ENCODE peak calls at places on chromosomes 3 and 15, in six cellular contexts. One of them, this sample, is unnamed.

GRCh38 chr3:25592510-25592968 is 72.2 kb downstream of the TOP2B start:
- DNase-seq in B cell: no peak
- DNase-seq in lower leg skin: no peak
- DNase-seq in transverse colon: no peak
- DNase-seq in tibial artery: peak
- DNase-seq in HL-60: no peak
- DNase-seq in this sample: peak

GRCh38 chr15:99401971-99402732 is 150.9 kb downstream of the LRRC28 start:
- DNase-seq in lower leg skin: no peak
- DNase-seq in HL-60: no peak
- DNase-seq in tibial artery: no peak
- DNase-seq in B cell: no peak
- DNase-seq in transverse colon: no peak
- DNase-seq in this sample: no peak

GRCh38 chr3:10026084-10026890 is at the start of gene FANCD2:
- DNase-seq in transverse colon: peak
- DNase-seq in B cell: peak
- DNase-seq in HL-60: peak
- DNase-seq in lower leg skin: peak
- DNase-seq in tibial artery: peak
- DNase-seq in this sample: peak

GRCh38 chr3:155242342-155242741 is 51.1 kb downstream of the STRIT1 start:
- DNase-seq in B cell: no peak
- DNase-seq in lower leg skin: no peak
- DNase-seq in HL-60: no peak
- DNase-seq in transverse colon: no peak
- DNase-seq in tibial artery: no peak
- DNase-seq in this sample: peak

GRCh38 chr3:62755285-62755684 is 119.9 kb downstream of the CADPS start:
- DNase-seq in B cell: no peak
- DNase-seq in lower leg skin: no peak
- DNase-seq in transverse colon: no peak
- DNase-seq in HL-60: no peak
- DNase-seq in tibial artery: no peak
- DNase-seq in this sample: no peak

GRCh38 chr15:43406192-43406591 is 35.3 kb downstream of the TUBGCP4 start:
- DNase-seq in tibial artery: no peak
- DNase-seq in HL-60: no peak
- DNase-seq in lower leg skin: no peak
- DNase-seq in transverse colon: no peak
- DNase-seq in B cell: no peak
- DNase-seq in this sample: no peak

GRCh38 chr3:19399356-19399755 is 251.0 kb downstream of the KCNH8 start:
- DNase-seq in B cell: no peak
- DNase-seq in lower leg skin: no peak
- DNase-seq in transverse colon: no peak
- DNase-seq in tibial artery: no peak
- DNase-seq in HL-60: no peak
- DNase-seq in this sample: no peak

GRCh38 chr3:107217161-107217560 is 160.1 kb upstream of the CCDC54 start:
- DNase-seq in tibial artery: no peak
- DNase-seq in lower leg skin: no peak
- DNase-seq in transverse colon: no peak
- DNase-seq in HL-60: no peak
- DNase-seq in B cell: no peak
- DNase-seq in this sample: peak

GRCh38 chr3:100556656-100557310 is 52.6 kb upstream of the ADGRG7 start:
- DNase-seq in lower leg skin: peak
- DNase-seq in transverse colon: no peak
- DNase-seq in HL-60: no peak
- DNase-seq in B cell: no peak
- DNase-seq in tibial artery: no peak
- DNase-seq in this sample: peak

GRCh38 chr3:79018671-79019136 is 749.1 kb downstream of the ROBO1 start:
- DNase-seq in lower leg skin: peak
- DNase-seq in transverse colon: peak
- DNase-seq in HL-60: no peak
- DNase-seq in tibial artery: peak
- DNase-seq in B cell: peak
- DNase-seq in this sample: peak

GRCh38 chr15:99423186-99424130 is 142.3 kb upstream of the MEF2A start:
- DNase-seq in tibial artery: peak
- DNase-seq in HL-60: no peak
- DNase-seq in B cell: no peak
- DNase-seq in transverse colon: no peak
- DNase-seq in lower leg skin: no peak
- DNase-seq in this sample: no peak

GRCh38 chr15:38247336-38247735 is 5.3 kb upstream of the SPRED1 start:
- DNase-seq in transverse colon: no peak
- DNase-seq in B cell: no peak
- DNase-seq in lower leg skin: no peak
- DNase-seq in HL-60: no peak
- DNase-seq in tibial artery: no peak
- DNase-seq in this sample: no peak

GRCh38 chr3:58874795-58875194 is 175.0 kb downstream of the CFAP20DC start:
- DNase-seq in lower leg skin: no peak
- DNase-seq in HL-60: no peak
- DNase-seq in tibial artery: no peak
- DNase-seq in B cell: no peak
- DNase-seq in transverse colon: no peak
- DNase-seq in this sample: peak

GRCh38 chr3:52715714-52716305 is 9.9 kb downstream of the SPCS1 start:
- DNase-seq in lower leg skin: no peak
- DNase-seq in tibial artery: no peak
- DNase-seq in B cell: no peak
- DNase-seq in transverse colon: no peak
- DNase-seq in HL-60: peak
- DNase-seq in this sample: no peak

GRCh38 chr3:184524981-184525336 is 36.6 kb upstream of the EPHB3 start:
- DNase-seq in lower leg skin: no peak
- DNase-seq in B cell: no peak
- DNase-seq in HL-60: no peak
- DNase-seq in transverse colon: no peak
- DNase-seq in tibial artery: no peak
- DNase-seq in this sample: no peak

GRCh38 chr15:65305776-65306175 is 1.3 kb downstream of the RNU5B-1 start:
- DNase-seq in lower leg skin: no peak
- DNase-seq in B cell: no peak
- DNase-seq in HL-60: no peak
- DNase-seq in tibial artery: no peak
- DNase-seq in transverse colon: no peak
- DNase-seq in this sample: no peak

GRCh38 chr3:164620423-164620822 is 457.9 kb downstream of the SI start:
- DNase-seq in lower leg skin: no peak
- DNase-seq in transverse colon: no peak
- DNase-seq in B cell: no peak
- DNase-seq in tibial artery: no peak
- DNase-seq in HL-60: no peak
- DNase-seq in this sample: no peak

GRCh38 chr3:50628601-50629000 is 11.7 kb downstream of the MAPKAPK3 start:
- DNase-seq in lower leg skin: no peak
- DNase-seq in tibial artery: no peak
- DNase-seq in transverse colon: no peak
- DNase-seq in HL-60: no peak
- DNase-seq in B cell: no peak
- DNase-seq in this sample: no peak

GRCh38 chr3:99957086-99957821 is 139.6 kb downstream of the CMSS1 start:
- DNase-seq in B cell: no peak
- DNase-seq in tibial artery: no peak
- DNase-seq in HL-60: no peak
- DNase-seq in lower leg skin: no peak
- DNase-seq in transverse colon: no peak
- DNase-seq in this sample: no peak

GRCh38 chr3:7630351-7630911 is 769.5 kb downstream of the GRM7 start:
- DNase-seq in tibial artery: no peak
- DNase-seq in lower leg skin: no peak
- DNase-seq in transverse colon: no peak
- DNase-seq in B cell: no peak
- DNase-seq in HL-60: no peak
- DNase-seq in this sample: no peak

GRCh38 chr3:13546667-13547171 is 2.2 kb upstream of the FBLN2 start:
- DNase-seq in transverse colon: no peak
- DNase-seq in tibial artery: no peak
- DNase-seq in B cell: no peak
- DNase-seq in lower leg skin: no peak
- DNase-seq in HL-60: no peak
- DNase-seq in this sample: peak

GRCh38 chr3:188389711-188390346 is 235.9 kb downstream of the LPP start:
- DNase-seq in HL-60: peak
- DNase-seq in transverse colon: peak
- DNase-seq in tibial artery: peak
- DNase-seq in lower leg skin: peak
- DNase-seq in B cell: peak
- DNase-seq in this sample: no peak

GRCh38 chr3:8996216-8996615 is 32.9 kb upstream of the RAD18 start:
- DNase-seq in HL-60: no peak
- DNase-seq in transverse colon: no peak
- DNase-seq in lower leg skin: no peak
- DNase-seq in tibial artery: no peak
- DNase-seq in B cell: no peak
- DNase-seq in this sample: no peak

GRCh38 chr3:69116897-69117296 is 5.5 kb downstream of the LMOD3 start:
- DNase-seq in lower leg skin: no peak
- DNase-seq in transverse colon: no peak
- DNase-seq in HL-60: no peak
- DNase-seq in tibial artery: no peak
- DNase-seq in B cell: no peak
- DNase-seq in this sample: no peak

DNA sequence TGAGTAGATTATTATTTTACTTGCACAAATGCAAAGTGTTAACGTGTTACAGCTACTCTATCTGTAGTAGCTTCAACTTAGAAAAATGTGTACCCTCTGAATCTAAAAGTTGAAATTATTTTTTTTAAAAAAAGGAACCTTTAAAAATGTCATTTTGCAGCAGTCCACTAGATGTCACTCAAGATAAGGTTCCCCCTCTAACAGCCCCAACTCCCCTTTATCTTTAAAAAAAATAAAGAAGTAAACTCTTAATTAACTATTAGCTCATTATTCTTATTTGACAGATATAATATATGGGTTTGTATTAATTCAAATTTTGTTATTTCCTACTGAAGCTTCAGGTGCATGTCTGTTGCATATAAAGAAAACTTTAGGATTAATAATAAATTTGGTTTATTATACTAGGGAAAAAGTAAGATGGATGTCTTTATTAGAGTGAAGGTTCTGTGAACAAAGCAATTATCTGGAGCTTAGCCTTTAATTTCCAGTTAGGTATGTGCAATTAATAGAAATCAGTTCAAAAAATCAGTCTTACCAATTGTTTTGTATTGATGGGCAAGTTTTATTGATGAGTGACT is 288.5 kb downstream of the VGLL3 start:
- DNase-seq in B cell: no peak
- DNase-seq in HL-60: no peak
- DNase-seq in transverse colon: no peak
- DNase-seq in tibial artery: no peak
- DNase-seq in lower leg skin: no peak
- DNase-seq in this sample: no peak
- TF ChIP-seq CTCF in B cell: peak
- TF ChIP-seq CTCF in HL-60: no peak
- TF ChIP-seq CTCF in transverse colon: peak
- TF ChIP-seq CTCF in tibial artery: no peak
- TF ChIP-seq CTCF in lower leg skin: no peak
- TF ChIP-seq CTCF in this sample: peak

GRCh38 chr3:31135546-31135945 is 241.1 kb upstream of the GADL1 start:
- DNase-seq in transverse colon: no peak
- DNase-seq in B cell: no peak
- DNase-seq in tibial artery: no peak
- DNase-seq in lower leg skin: no peak
- DNase-seq in HL-60: no peak
- DNase-seq in this sample: no peak

GRCh38 chr3:31129241-31129640 is 234.8 kb upstream of the GADL1 start:
- DNase-seq in B cell: no peak
- DNase-seq in transverse colon: no peak
- DNase-seq in tibial artery: no peak
- DNase-seq in lower leg skin: no peak
- DNase-seq in HL-60: no peak
- DNase-seq in this sample: no peak

GRCh38 chr3:31133541-31133940 is 239.1 kb upstream of the GADL1 start:
- DNase-seq in B cell: no peak
- DNase-seq in HL-60: no peak
- DNase-seq in tibial artery: no peak
- DNase-seq in lower leg skin: no peak
- DNase-seq in transverse colon: no peak
- DNase-seq in this sample: no peak

GRCh38 chr3:31137718-31138465 is 243.4 kb upstream of the GADL1 start:
- DNase-seq in HL-60: no peak
- DNase-seq in B cell: no peak
- DNase-seq in lower leg skin: no peak
- DNase-seq in tibial artery: no peak
- DNase-seq in transverse colon: no peak
- DNase-seq in this sample: no peak

GRCh38 chr3:31132132-31132769 is 237.8 kb upstream of the GADL1 start:
- DNase-seq in B cell: peak
- DNase-seq in tibial artery: no peak
- DNase-seq in lower leg skin: no peak
- DNase-seq in HL-60: no peak
- DNase-seq in transverse colon: no peak
- DNase-seq in this sample: peak
- TF ChIP-seq CTCF in B cell: peak
- TF ChIP-seq CTCF in tibial artery: peak
- TF ChIP-seq CTCF in lower leg skin: no peak
- TF ChIP-seq CTCF in HL-60: no peak
- TF ChIP-seq CTCF in transverse colon: peak
- TF ChIP-seq CTCF in this sample: peak

GRCh38 chr15:31236184-31237041 is 90.2 kb upstream of the KLF13 start:
- DNase-seq in lower leg skin: peak
- DNase-seq in transverse colon: peak
- DNase-seq in HL-60: no peak
- DNase-seq in tibial artery: peak
- DNase-seq in B cell: no peak
- DNase-seq in this sample: peak
- TF ChIP-seq CTCF in lower leg skin: no peak
- TF ChIP-seq CTCF in transverse colon: no peak
- TF ChIP-seq CTCF in HL-60: no peak
- TF ChIP-seq CTCF in tibial artery: peak
- TF ChIP-seq CTCF in B cell: no peak
- TF ChIP-seq CTCF in this sample: peak

GRCh38 chr3:108603689-108604088 is 14.2 kb downstream of the DZIP3 start:
- DNase-seq in tibial artery: no peak
- DNase-seq in lower leg skin: no peak
- DNase-seq in B cell: peak
- DNase-seq in HL-60: no peak
- DNase-seq in transverse colon: no peak
- DNase-seq in this sample: peak

GRCh38 chr3:108610651-108611050 is 21.1 kb downstream of the DZIP3 start:
- DNase-seq in B cell: no peak
- DNase-seq in transverse colon: no peak
- DNase-seq in HL-60: no peak
- DNase-seq in lower leg skin: no peak
- DNase-seq in tibial artery: no peak
- DNase-seq in this sample: no peak

GRCh38 chr3:108605491-108605890 is 16.0 kb downstream of the DZIP3 start:
- DNase-seq in B cell: no peak
- DNase-seq in tibial artery: no peak
- DNase-seq in transverse colon: no peak
- DNase-seq in HL-60: no peak
- DNase-seq in lower leg skin: no peak
- DNase-seq in this sample: no peak

GRCh38 chr3:108605028-108605427 is 15.5 kb downstream of the DZIP3 start:
- DNase-seq in lower leg skin: no peak
- DNase-seq in B cell: no peak
- DNase-seq in transverse colon: no peak
- DNase-seq in HL-60: no peak
- DNase-seq in tibial artery: no peak
- DNase-seq in this sample: no peak

GRCh38 chr3:108608750-108609149 is 19.2 kb downstream of the DZIP3 start:
- DNase-seq in transverse colon: no peak
- DNase-seq in HL-60: no peak
- DNase-seq in B cell: no peak
- DNase-seq in lower leg skin: no peak
- DNase-seq in tibial artery: no peak
- DNase-seq in this sample: no peak
- TF ChIP-seq CTCF in transverse colon: no peak
- TF ChIP-seq CTCF in HL-60: no peak
- TF ChIP-seq CTCF in B cell: no peak
- TF ChIP-seq CTCF in lower leg skin: no peak
- TF ChIP-seq CTCF in tibial artery: no peak
- TF ChIP-seq CTCF in this sample: no peak

This sample was measured in HFFc6.